ENCODE peak calls at places on chromosomes 12 and 14, in five cellular contexts. G is MV-4-11, F is left ventricle myocardium inferior, U is iPS-NIHi11, T is suprapubic skin. W is an unnamed sample.

GRCh38 chr14:81450100-81450531 is 50.0 kb upstream of the STON2 start:
- DNase-seq in G (no peak), T (no peak), U (peak; percentile 20), F (peak; percentile 72), W (no peak)

GRCh38 chr14:28603606-28604005 is 163.0 kb upstream of the FOXG1 start:
- DNase-seq in U (no peak), F (no peak), T (no peak), G (no peak), W (no peak)

GRCh38 chr14:74794947-74795346 is 31.8 kb downstream of the YLPM1 start:
- DNase-seq in F (no peak), T (no peak), U (no peak), G (no peak), W (no peak)

GRCh38 chr12:12032771-12033588 is 37.8 kb upstream of the BCL2L14 start:
- DNase-seq in G (peak; percentile 52), F (peak; percentile 72), T (peak; percentile 87), U (peak; percentile 88), W (peak; percentile 80)

GRCh38 chr12:84356224-84356623 is 556.4 kb downstream of the SLC6A15 start:
- DNase-seq in F (no peak), U (no peak), T (no peak), G (no peak), W (no peak)

GRCh38 chr12:106234513-106234912 is 13.3 kb downstream of the CKAP4 start:
- DNase-seq in G (peak; percentile 86), F (no peak), U (no peak), T (peak; percentile 34), W (no peak)

GRCh38 chr12:104329697-104330096 is 26.2 kb downstream of the EID3 start:
- DNase-seq in G (no peak), T (no peak), F (no peak), U (no peak), W (no peak)

GRCh38 chr12:94145231-94145979 is 3.0 kb upstream of the PLXNC1 start:
- DNase-seq in G (peak; percentile 59), U (no peak), T (no peak), F (no peak), W (no peak)

GRCh38 chr14:95981939-95982338 is 57.2 kb upstream of the C14orf132 start:
- DNase-seq in G (no peak), F (no peak), U (no peak), T (no peak), W (no peak)

GRCh38 chr14:60349663-60350365 is 100.8 kb downstream of the PPM1A start:
- DNase-seq in F (no peak), T (no peak), G (peak; percentile 16), U (peak; percentile 71), W (no peak)

GRCh38 chr12:49708851-49709250 is 1.6 kb upstream of the FMNL3 start:
- DNase-seq in F (no peak), T (no peak), U (no peak), G (no peak), W (no peak)

GRCh38 chr12:114625294-114625851 is 58.6 kb downstream of the TBX3 start:
- DNase-seq in F (no peak), U (peak; percentile 74), G (peak; percentile 35), T (no peak), W (peak; percentile 32)

GRCh38 chr14:88199882-88200281 is 123.2 kb downstream of the KCNK10 start:
- DNase-seq in G (no peak), F (no peak), T (no peak), U (no peak), W (no peak)

GRCh38 chr14:100486025-100486828 is 101.0 kb downstream of the BEGAIN start:
- DNase-seq in G (peak; percentile 53), T (no peak), F (peak; percentile 59), U (peak; percentile 95), W (no peak)

GRCh38 chr14:69319911-69320310 is 60.0 kb downstream of the GALNT16 start:
- DNase-seq in T (peak; percentile 29), G (no peak), F (no peak), U (no peak), W (no peak)

GRCh38 chr12:68648179-68648578 is 37.5 kb downstream of the RAP1B start:
- DNase-seq in T (no peak), G (no peak), F (no peak), U (no peak), W (no peak)

GRCh38 chr12:127485528-127485927 is 781.4 kb upstream of the TMEM132C start:
- DNase-seq in G (peak; percentile 76), T (no peak), U (no peak), F (no peak), W (no peak)

GRCh38 chr12:65324056-65324455 is 45.6 kb downstream of the MSRB3 start:
- DNase-seq in U (no peak), T (no peak), G (no peak), F (no peak), W (no peak)

W was measured in lung.